ENCODE peak calls at places on chromosomes 3 and 15, in nine cellular contexts. One of them, this sample, is unnamed.

GRCh38 chr15:69607101-69607500 is 154.5 kb downstream of the RPLP1 start:
- DNase-seq in AG08396: no peak
- DNase-seq in HFFc6: no peak
- DNase-seq in fibroblast of lung: no peak
- DNase-seq in WTC11: no peak
- DNase-seq in HT1080: peak
- DNase-seq in stimulated activated CD8-positive, alpha-beta memory T cell treated with anti-CD3 and anti-CD28 coated beads, Interleukin-2, amount 100 ng/mL, for 48 hours: no peak
- DNase-seq in left cardiac atrium: no peak
- DNase-seq in adrenal gland: no peak
- DNase-seq in this sample: peak

GRCh38 chr3:58528629-58529028 is 8.4 kb downstream of the ACOX2 start:
- DNase-seq in AG08396: peak
- DNase-seq in HFFc6: peak
- DNase-seq in fibroblast of lung: peak
- DNase-seq in WTC11: no peak
- DNase-seq in HT1080: peak
- DNase-seq in stimulated activated CD8-positive, alpha-beta memory T cell treated with anti-CD3 and anti-CD28 coated beads, Interleukin-2, amount 100 ng/mL, for 48 hours: no peak
- DNase-seq in left cardiac atrium: peak
- DNase-seq in adrenal gland: peak
- DNase-seq in this sample: no peak

GRCh38 chr3:13660042-13660874 is 111.3 kb downstream of the FBLN2 start:
- DNase-seq in AG08396: no peak
- DNase-seq in HFFc6: no peak
- DNase-seq in fibroblast of lung: no peak
- DNase-seq in WTC11: no peak
- DNase-seq in HT1080: no peak
- DNase-seq in stimulated activated CD8-positive, alpha-beta memory T cell treated with anti-CD3 and anti-CD28 coated beads, Interleukin-2, amount 100 ng/mL, for 48 hours: no peak
- DNase-seq in left cardiac atrium: no peak
- DNase-seq in adrenal gland: no peak
- DNase-seq in this sample: no peak

GRCh38 chr3:120567370-120568197 is 28.6 kb upstream of the NDUFB4 start:
- DNase-seq in AG08396: no peak
- DNase-seq in HFFc6: peak
- DNase-seq in fibroblast of lung: peak
- DNase-seq in WTC11: peak
- DNase-seq in HT1080: peak
- DNase-seq in stimulated activated CD8-positive, alpha-beta memory T cell treated with anti-CD3 and anti-CD28 coated beads, Interleukin-2, amount 100 ng/mL, for 48 hours: no peak
- DNase-seq in left cardiac atrium: no peak
- DNase-seq in adrenal gland: no peak
- DNase-seq in this sample: peak

GRCh38 chr3:161975201-161975600 is 478.6 kb downstream of the OTOL1 start:
- DNase-seq in AG08396: no peak
- DNase-seq in HFFc6: no peak
- DNase-seq in fibroblast of lung: no peak
- DNase-seq in WTC11: no peak
- DNase-seq in HT1080: no peak
- DNase-seq in stimulated activated CD8-positive, alpha-beta memory T cell treated with anti-CD3 and anti-CD28 coated beads, Interleukin-2, amount 100 ng/mL, for 48 hours: no peak
- DNase-seq in left cardiac atrium: no peak
- DNase-seq in adrenal gland: no peak
- DNase-seq in this sample: no peak

GRCh38 chr3:172036541-172037215 is 2.7 kb upstream of the FNDC3B start:
- DNase-seq in AG08396: no peak
- DNase-seq in HFFc6: no peak
- DNase-seq in fibroblast of lung: no peak
- DNase-seq in WTC11: no peak
- DNase-seq in HT1080: no peak
- DNase-seq in stimulated activated CD8-positive, alpha-beta memory T cell treated with anti-CD3 and anti-CD28 coated beads, Interleukin-2, amount 100 ng/mL, for 48 hours: no peak
- DNase-seq in left cardiac atrium: no peak
- DNase-seq in adrenal gland: no peak
- DNase-seq in this sample: no peak

GRCh38 chr15:65212097-65212496 is 824 bp upstream of the CILP start:
- DNase-seq in AG08396: no peak
- DNase-seq in HFFc6: no peak
- DNase-seq in fibroblast of lung: no peak
- DNase-seq in WTC11: peak
- DNase-seq in HT1080: no peak
- DNase-seq in stimulated activated CD8-positive, alpha-beta memory T cell treated with anti-CD3 and anti-CD28 coated beads, Interleukin-2, amount 100 ng/mL, for 48 hours: peak
- DNase-seq in left cardiac atrium: no peak
- DNase-seq in adrenal gland: no peak
- DNase-seq in this sample: no peak

GRCh38 chr3:137174514-137174913 is 216.7 kb downstream of the IL20RB start:
- DNase-seq in AG08396: no peak
- DNase-seq in HFFc6: no peak
- DNase-seq in fibroblast of lung: no peak
- DNase-seq in WTC11: no peak
- DNase-seq in HT1080: no peak
- DNase-seq in stimulated activated CD8-positive, alpha-beta memory T cell treated with anti-CD3 and anti-CD28 coated beads, Interleukin-2, amount 100 ng/mL, for 48 hours: no peak
- DNase-seq in left cardiac atrium: no peak
- DNase-seq in adrenal gland: no peak
- DNase-seq in this sample: no peak

GRCh38 chr3:69178838-69179739 is 56.7 kb upstream of the LMOD3 start:
- DNase-seq in AG08396: no peak
- DNase-seq in HFFc6: no peak
- DNase-seq in fibroblast of lung: no peak
- DNase-seq in WTC11: no peak
- DNase-seq in HT1080: peak
- DNase-seq in stimulated activated CD8-positive, alpha-beta memory T cell treated with anti-CD3 and anti-CD28 coated beads, Interleukin-2, amount 100 ng/mL, for 48 hours: no peak
- DNase-seq in left cardiac atrium: no peak
- DNase-seq in adrenal gland: no peak
- DNase-seq in this sample: no peak

GRCh38 chr3:13654330-13655073 is 105.6 kb downstream of the FBLN2 start:
- DNase-seq in AG08396: no peak
- DNase-seq in HFFc6: no peak
- DNase-seq in fibroblast of lung: no peak
- DNase-seq in WTC11: no peak
- DNase-seq in HT1080: no peak
- DNase-seq in stimulated activated CD8-positive, alpha-beta memory T cell treated with anti-CD3 and anti-CD28 coated beads, Interleukin-2, amount 100 ng/mL, for 48 hours: no peak
- DNase-seq in left cardiac atrium: no peak
- DNase-seq in adrenal gland: no peak
- DNase-seq in this sample: no peak

GRCh38 chr3:151609491-151609890 is 124.2 kb upstream of the AADACL2 start:
- DNase-seq in AG08396: no peak
- DNase-seq in HFFc6: no peak
- DNase-seq in fibroblast of lung: no peak
- DNase-seq in WTC11: no peak
- DNase-seq in HT1080: no peak
- DNase-seq in stimulated activated CD8-positive, alpha-beta memory T cell treated with anti-CD3 and anti-CD28 coated beads, Interleukin-2, amount 100 ng/mL, for 48 hours: no peak
- DNase-seq in left cardiac atrium: no peak
- DNase-seq in adrenal gland: no peak
- DNase-seq in this sample: no peak

GRCh38 chr3:32934150-32934742 is 17.2 kb upstream of the CCR4 start:
- DNase-seq in AG08396: no peak
- DNase-seq in HFFc6: no peak
- DNase-seq in fibroblast of lung: peak
- DNase-seq in WTC11: peak
- DNase-seq in HT1080: no peak
- DNase-seq in stimulated activated CD8-positive, alpha-beta memory T cell treated with anti-CD3 and anti-CD28 coated beads, Interleukin-2, amount 100 ng/mL, for 48 hours: no peak
- DNase-seq in left cardiac atrium: no peak
- DNase-seq in adrenal gland: no peak
- DNase-seq in this sample: no peak

GRCh38 chr3:142210144-142210543 is 15.2 kb downstream of the GK5 start:
- DNase-seq in AG08396: no peak
- DNase-seq in HFFc6: no peak
- DNase-seq in fibroblast of lung: no peak
- DNase-seq in WTC11: no peak
- DNase-seq in HT1080: no peak
- DNase-seq in stimulated activated CD8-positive, alpha-beta memory T cell treated with anti-CD3 and anti-CD28 coated beads, Interleukin-2, amount 100 ng/mL, for 48 hours: no peak
- DNase-seq in left cardiac atrium: no peak
- DNase-seq in adrenal gland: no peak
- DNase-seq in this sample: no peak

GRCh38 chr15:82043726-82044372 is 2.0 kb downstream of the MEX3B start:
- DNase-seq in AG08396: no peak
- DNase-seq in HFFc6: peak
- DNase-seq in fibroblast of lung: no peak
- DNase-seq in WTC11: peak
- DNase-seq in HT1080: no peak
- DNase-seq in stimulated activated CD8-positive, alpha-beta memory T cell treated with anti-CD3 and anti-CD28 coated beads, Interleukin-2, amount 100 ng/mL, for 48 hours: no peak
- DNase-seq in left cardiac atrium: peak
- DNase-seq in adrenal gland: peak
- DNase-seq in this sample: peak

GRCh38 chr3:47578119-47578630 is 490 bp downstream of the CSPG5 start:
- DNase-seq in AG08396: peak
- DNase-seq in HFFc6: no peak
- DNase-seq in fibroblast of lung: no peak
- DNase-seq in WTC11: peak
- DNase-seq in HT1080: no peak
- DNase-seq in stimulated activated CD8-positive, alpha-beta memory T cell treated with anti-CD3 and anti-CD28 coated beads, Interleukin-2, amount 100 ng/mL, for 48 hours: no peak
- DNase-seq in left cardiac atrium: peak
- DNase-seq in adrenal gland: peak
- DNase-seq in this sample: peak

GRCh38 chr3:9158865-9159630 is 90.4 kb downstream of the SRGAP3 start:
- DNase-seq in AG08396: no peak
- DNase-seq in HFFc6: no peak
- DNase-seq in fibroblast of lung: no peak
- DNase-seq in WTC11: no peak
- DNase-seq in HT1080: no peak
- DNase-seq in stimulated activated CD8-positive, alpha-beta memory T cell treated with anti-CD3 and anti-CD28 coated beads, Interleukin-2, amount 100 ng/mL, for 48 hours: no peak
- DNase-seq in left cardiac atrium: no peak
- DNase-seq in adrenal gland: no peak
- DNase-seq in this sample: no peak